ENCODE peak calls at places on chromosomes 16 and 17, in seven cellular contexts. M, E, L, P, K, X and U are unnamed samples.
A peak's percentile ranks its signal among the peaks of the same experiment; 100 is the strongest.

GRCh38 chr17:66724581-66725341 is 110.2 kb upstream of the CACNG5 start:
- DNase-seq in M (no peak), E (peak; percentile 29), L (no peak), P (peak; percentile 77), K (peak; percentile 68), X (peak; percentile 53), U (no peak)

GRCh38 chr17:37598145-37598544 is 11.1 kb downstream of the SYNRG start:
- DNase-seq in M (no peak), K (no peak), P (no peak), E (no peak), L (no peak), X (no peak), U (no peak)

GRCh38 chr17:73256220-73256619 is 5.5 kb downstream of the CPSF4L start:
- DNase-seq in L (no peak), E (no peak), X (no peak), K (no peak), M (no peak), P (no peak), U (no peak)

GRCh38 chr17:21280081-21280518 is 4.4 kb upstream of the MAP2K3 start:
- DNase-seq in P (peak; percentile 84), K (peak; percentile 77), E (peak; percentile 93), X (peak; percentile 72), L (peak; percentile 85), M (peak; percentile 91), U (peak; percentile 87)

GRCh38 chr16:64910351-64910750 is 211.5 kb downstream of the CDH11 start:
- DNase-seq in P (peak; percentile 90), M (peak; percentile 37), L (no peak), K (peak; percentile 96), E (no peak), X (peak; percentile 98), U (no peak)

GRCh38 chr17:76497979-76498885 is 3.0 kb downstream of the RHBDF2 start:
- DNase-seq in M (peak; percentile 93), P (peak; percentile 87), K (peak; percentile 88), L (peak; percentile 61), X (peak; percentile 69), E (peak; percentile 74), U (no peak)

GRCh38 chr17:82252511-82253178 is 20.9 kb downstream of the CSNK1D start:
- DNase-seq in E (no peak), M (no peak), X (no peak), P (no peak), L (no peak), K (no peak), U (no peak)

GRCh38 chr17:58318065-58318481 is 10.5 kb downstream of the TSPOAP1 start:
- DNase-seq in M (peak; percentile 10), L (no peak), K (no peak), X (no peak), P (no peak), E (peak; percentile 30), U (no peak)

GRCh38 chr16:75433732-75434413 is 570 bp upstream of the CFDP1 start:
- DNase-seq in X (peak; percentile 97), L (peak; percentile 85), P (peak; percentile 97), E (peak; percentile 52), M (peak; percentile 86), K (peak; percentile 97), U (peak; percentile 77)

GRCh38 chr17:19508327-19508867 is 25.3 kb upstream of the SLC47A1 start:
- DNase-seq in E (peak; percentile 70), K (no peak), X (no peak), L (no peak), P (no peak), M (peak; percentile 48), U (peak; percentile 22)

GRCh38 chr16:28935924-28936783 is 4.4 kb downstream of the CD19 start:
- DNase-seq in M (peak; percentile 85), P (peak; percentile 81), X (peak; percentile 76), E (peak; percentile 96), L (peak; percentile 92), K (peak; percentile 76), U (peak; percentile 45)

DNA sequence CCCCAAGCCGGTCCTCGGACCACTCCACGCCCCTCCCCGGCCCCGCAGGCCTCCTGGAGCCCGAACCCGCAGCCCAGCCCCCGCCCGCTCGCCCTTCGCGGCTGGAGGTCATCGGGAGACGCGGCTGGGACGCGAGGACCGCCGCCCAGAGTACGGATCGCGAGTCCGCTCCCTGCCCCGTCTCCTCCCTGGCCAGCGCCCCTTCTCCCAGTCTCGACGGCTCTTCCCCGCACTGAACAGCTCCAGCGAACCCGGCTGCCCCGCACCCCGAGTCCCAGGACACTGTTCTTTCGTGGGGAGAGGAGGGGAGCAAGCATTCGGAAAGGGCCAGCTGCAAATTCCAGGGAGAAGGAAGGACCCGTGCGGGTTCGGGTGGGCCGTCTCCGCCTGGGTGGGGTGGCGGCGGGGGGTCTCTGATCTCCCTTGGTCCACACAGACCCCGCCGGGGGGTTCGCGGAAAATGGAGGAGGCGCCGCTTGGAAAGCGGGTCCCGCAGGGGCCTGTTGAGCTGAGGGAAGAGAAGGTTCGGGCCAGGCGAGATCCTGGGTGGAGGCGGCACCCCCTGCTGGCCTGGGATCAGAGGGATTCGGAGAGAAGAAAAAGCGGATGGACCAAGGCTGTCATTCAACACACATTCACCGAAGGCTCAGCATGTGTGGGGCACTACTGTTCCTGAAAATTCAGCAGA is 632 bp upstream of the RTN4RL1 start:
- DNase-seq in X (peak; percentile 65), E (peak; percentile 82), K (peak; percentile 68), P (peak; percentile 68), L (no peak), M (peak; percentile 86), U (peak; percentile 74)
- TF ChIP-seq CTCF in X (peak; percentile 80), E (peak; percentile 33), K (peak; percentile 81), P (peak; percentile 86), L (peak; percentile 7), M (peak; percentile 45), U (peak; percentile 54)

GRCh38 chr17:7484067-7484963 is at the start of gene POLR2A:
- DNase-seq in P (peak; percentile 99), X (peak; percentile 98), E (peak; percentile 99), M (peak; percentile 99), L (peak; percentile 99), K (peak; percentile 98), U (peak; percentile 96)
- TF ChIP-seq CTCF in P (peak; percentile 8), X (no peak), E (no peak), M (no peak), L (no peak), K (no peak), U (no peak)

DNA sequence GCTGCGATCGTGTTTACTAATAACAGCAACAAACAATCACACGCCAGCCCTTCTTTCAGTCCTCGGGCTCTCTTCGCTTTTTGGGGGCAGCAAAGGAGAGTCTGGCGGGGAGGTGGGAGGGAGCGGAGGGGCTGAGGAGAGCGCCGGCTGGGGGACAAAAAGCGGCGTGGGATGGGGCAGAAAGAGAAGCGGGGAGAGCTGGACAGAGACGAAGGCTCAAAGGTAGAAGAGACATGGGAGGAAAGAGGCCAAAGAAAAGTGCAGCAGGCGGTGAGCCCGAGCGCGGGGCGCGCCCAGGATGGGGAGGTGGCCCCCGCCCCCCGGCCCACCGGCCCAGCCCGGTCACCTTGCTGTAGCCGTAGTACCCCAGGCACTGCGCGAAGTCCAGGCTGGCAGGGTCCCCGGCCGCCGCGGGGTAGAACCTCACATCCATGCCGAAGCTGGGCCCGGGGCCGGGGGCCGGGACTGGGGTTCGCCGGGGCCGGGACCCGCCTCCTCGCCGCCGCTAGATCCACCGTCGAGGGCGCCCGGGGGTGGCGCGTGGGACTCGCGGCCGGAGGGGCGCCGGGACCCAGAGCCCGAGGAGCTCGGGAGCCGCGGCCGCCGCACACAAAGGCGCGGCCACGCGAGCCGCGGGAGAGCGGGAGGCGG is 527 bp downstream of the TOX3 start:
- DNase-seq in M (no peak), P (no peak), X (no peak), E (peak; percentile 63), K (no peak), L (no peak), U (no peak)
- TF ChIP-seq CTCF in M (no peak), P (no peak), X (no peak), E (no peak), K (no peak), L (no peak), U (no peak)

GRCh38 chr17:8574687-8575086 is 55.8 kb downstream of the MYH10 start:
- DNase-seq in X (peak; percentile 30), K (peak; percentile 32), L (no peak), M (no peak), P (peak; percentile 43), E (no peak), U (no peak)

GRCh38 chr17:8576895-8577294 is 53.6 kb downstream of the MYH10 start:
- DNase-seq in P (no peak), X (no peak), M (no peak), E (no peak), L (no peak), K (no peak), U (no peak)

GRCh38 chr17:8577868-8578267 is 52.7 kb downstream of the MYH10 start:
- DNase-seq in P (no peak), E (no peak), M (no peak), X (no peak), L (peak; percentile 58), K (no peak), U (no peak)

GRCh38 chr17:8572767-8573166 is 57.8 kb downstream of the MYH10 start:
- DNase-seq in P (peak; percentile 52), E (no peak), X (peak; percentile 19), M (no peak), K (peak; percentile 19), L (no peak), U (no peak)
- TF ChIP-seq CTCF in P (peak; percentile 28), E (no peak), X (peak; percentile 27), M (peak; percentile 8), K (peak; percentile 22), L (peak; percentile 21), U (no peak)

GRCh38 chr17:54426287-54426886 is 474.3 kb upstream of the TOM1L1 start:
- DNase-seq in P (no peak), L (peak; percentile 10), X (peak; percentile 5), M (no peak), E (no peak), K (no peak), U (no peak)
- TF ChIP-seq CTCF in P (no peak), L (peak; percentile 30), X (peak; percentile 24), M (no peak), E (no peak), K (no peak), U (no peak)

GRCh38 chr16:2005646-2006045 is 4.0 kb downstream of the ZNF598 start:
- DNase-seq in X (no peak), P (no peak), E (peak; percentile 38), M (no peak), K (no peak), L (no peak), U (no peak)
- TF ChIP-seq CTCF in X (no peak), P (no peak), E (no peak), M (no peak), K (peak; percentile 16), L (no peak), U (no peak)

DNA sequence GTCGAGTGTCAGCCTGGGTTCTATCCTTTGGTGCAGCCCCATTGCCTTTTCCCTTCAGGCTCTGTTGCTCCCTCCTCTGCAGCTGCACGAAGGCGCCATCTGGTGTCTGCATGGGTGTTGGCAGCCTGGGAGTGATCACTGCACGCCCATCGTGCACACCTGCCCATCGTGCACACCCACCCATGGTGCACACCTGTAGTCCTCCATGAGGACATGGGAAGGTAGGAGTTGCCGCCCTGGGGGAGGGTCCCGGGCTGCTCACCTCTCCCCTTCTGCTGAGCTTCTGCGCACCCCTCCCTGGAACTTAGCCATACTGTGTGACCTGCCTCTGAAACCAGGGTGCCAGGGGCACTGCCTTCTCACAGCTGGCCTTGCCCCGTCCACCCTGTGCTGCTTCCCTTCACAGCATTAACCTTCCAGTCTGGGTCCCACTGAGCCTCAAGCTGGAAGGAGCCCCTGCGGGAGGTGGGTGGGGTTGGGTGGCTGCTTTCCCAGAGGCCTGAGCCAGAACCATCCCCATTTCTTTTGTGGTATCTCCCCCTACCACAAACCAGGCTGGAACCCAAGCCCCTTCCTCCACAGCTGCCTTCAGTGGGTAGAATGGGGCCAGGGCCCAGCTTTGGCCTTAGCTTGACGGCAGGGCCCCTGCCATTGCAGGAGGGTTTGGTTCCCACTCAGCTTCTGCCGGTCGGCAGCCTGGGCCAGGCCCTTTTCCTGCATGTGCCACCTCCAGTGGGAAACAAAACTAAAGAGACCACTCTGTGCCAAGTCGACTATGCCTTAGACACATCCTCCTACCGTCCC is 2.9 kb downstream of the CTRL start:
- DNase-seq in E (peak; percentile 84), L (peak; percentile 81), X (peak; percentile 52), M (peak; percentile 71), P (peak; percentile 69), K (peak; percentile 54), U (peak; percentile 86)
- TF ChIP-seq CTCF in E (peak; percentile 63), L (peak; percentile 93), X (peak; percentile 88), M (peak; percentile 71), P (peak; percentile 97), K (peak; percentile 87), U (peak; percentile 83)